ENCODE peak calls at places on chromosomes 16 and 17, in seven cellular contexts. O, A, F, E, T, I and K are unnamed samples.

GRCh38 chr16:89138843-89139520 is 32.6 kb upstream of the CDH15 start:
- DNase-seq in O (no peak), A (no peak), F (no peak), E (no peak), T (no peak), I (no peak), K (no peak)

GRCh38 chr17:32019228-32019627 is 12.0 kb downstream of the LRRC37B start:
- DNase-seq in O (no peak), A (no peak), F (no peak), E (no peak), T (no peak), I (no peak), K (no peak)

GRCh38 chr16:87226926-87227650 is 90.1 kb downstream of the C16orf95 start:
- DNase-seq in O (peak), A (peak), F (no peak), E (no peak), T (no peak), I (peak), K (no peak)

GRCh38 chr16:17238285-17239028 is 232.3 kb downstream of the XYLT1 start:
- DNase-seq in O (no peak), A (no peak), F (no peak), E (no peak), T (no peak), I (no peak), K (no peak)

GRCh38 chr17:40598021-40598927 is 33.0 kb upstream of the CCR7 start:
- DNase-seq in O (no peak), A (no peak), F (no peak), E (peak), T (no peak), I (peak), K (no peak)

GRCh38 chr17:15361151-15361550 is 19.8 kb upstream of the TEKT3 start:
- DNase-seq in O (no peak), A (no peak), F (no peak), E (no peak), T (no peak), I (no peak), K (no peak)

GRCh38 chr17:46894476-46895151 is 28.3 kb upstream of the GOSR2 start:
- DNase-seq in O (no peak), A (no peak), F (no peak), E (no peak), T (no peak), I (no peak), K (no peak)

GRCh38 chr17:67376509-67376891 is 581 bp upstream of the PITPNC1 start:
- DNase-seq in O (no peak), A (no peak), F (no peak), E (no peak), T (no peak), I (peak), K (no peak)

GRCh38 chr17:33192961-33193911 is 99.9 kb downstream of the ASIC2 start:
- DNase-seq in O (no peak), A (no peak), F (no peak), E (no peak), T (no peak), I (peak), K (peak)

GRCh38 chr17:18368948-18369347 is 5.6 kb upstream of the SHMT1 start:
- DNase-seq in O (no peak), A (no peak), F (no peak), E (no peak), T (no peak), I (no peak), K (no peak)

GRCh38 chr17:22266231-22266630 is 573.9 kb downstream of the KCNJ18 start:
- DNase-seq in O (no peak), A (no peak), F (no peak), E (peak), T (no peak), I (no peak), K (no peak)